ENCODE peak calls at places on chromosomes 5 and 9, in eight cellular contexts. N, Z, Y, D, A, C, M and B are unnamed samples.

GRCh38 chr5:9888517-9888916 is 258.4 kb upstream of the TAS2R1 start:
- DNase-seq in D (no peak), C (peak; percentile 96), M (peak; percentile 69), Z (peak; percentile 65), Y (peak; percentile 84), A (no peak), N (no peak), B (peak; percentile 50)

GRCh38 chr5:177431317-177432142 is 5.1 kb downstream of the GRK6 start:
- DNase-seq in Z (no peak), A (no peak), Y (no peak), C (no peak), D (no peak), M (no peak), N (no peak), B (no peak)

GRCh38 chr9:2655411-2655901 is 33.9 kb downstream of the VLDLR start:
- DNase-seq in D (peak; percentile 33), Z (peak; percentile 98), C (peak; percentile 96), N (no peak), A (no peak), Y (peak; percentile 96), M (peak; percentile 97), B (peak; percentile 93)

GRCh38 chr5:101440173-101440572 is 537.1 kb upstream of the ST8SIA4 start:
- DNase-seq in Z (no peak), C (no peak), M (no peak), D (no peak), A (no peak), Y (no peak), N (no peak), B (no peak)

GRCh38 chr9:115604831-115605483 is 487.0 kb upstream of the TNC start:
- DNase-seq in N (no peak), C (peak; percentile 98), A (no peak), M (peak; percentile 99), Z (peak; percentile 89), D (peak; percentile 26), Y (peak; percentile 96), B (peak; percentile 69)

GRCh38 chr9:10612649-10613398 is at the start of gene PTPRD:
- DNase-seq in Y (peak; percentile 24), C (peak; percentile 5), D (peak; percentile 64), A (no peak), Z (peak; percentile 64), N (peak; percentile 89), M (peak; percentile 16), B (peak; percentile 85)

GRCh38 chr9:104078596-104078995 is 15.5 kb upstream of the SMC2 start:
- DNase-seq in M (no peak), C (no peak), Z (no peak), D (no peak), A (no peak), N (no peak), Y (no peak), B (no peak)

GRCh38 chr5:95159603-95160002 is 125.3 kb downstream of the MCTP1 start:
- DNase-seq in A (no peak), Z (no peak), C (no peak), M (no peak), D (no peak), N (no peak), Y (no peak), B (no peak)

GRCh38 chr5:374631-375335 is 53.3 kb downstream of the AHRR start:
- DNase-seq in D (no peak), A (no peak), Y (no peak), Z (no peak), M (no peak), N (peak; percentile 45), C (no peak), B (no peak)

GRCh38 chr5:136598901-136599300 is 233.6 kb upstream of the TRPC7 start:
- DNase-seq in C (no peak), D (no peak), M (peak; percentile 30), Y (no peak), N (no peak), Z (peak; percentile 66), A (no peak), B (peak; percentile 30)

GRCh38 chr9:129278391-129279237 is 100.6 kb upstream of the IER5L start:
- DNase-seq in Y (peak; percentile 19), D (peak; percentile 36), M (peak; percentile 29), A (peak; percentile 9), Z (peak; percentile 88), N (peak; percentile 86), C (no peak), B (peak; percentile 96)

GRCh38 chr5:179766726-179767455 is 26.9 kb upstream of the LTC4S start:
- DNase-seq in C (no peak), A (no peak), D (no peak), Z (no peak), N (no peak), Y (no peak), M (no peak), B (no peak)

GRCh38 chr5:6812800-6813731 is 99.8 kb downstream of the TENT4A start:
- DNase-seq in A (peak; percentile 81), D (no peak), Y (peak; percentile 22), M (peak; percentile 40), C (peak; percentile 16), N (no peak), Z (peak; percentile 25), B (peak; percentile 16)

GRCh38 chr5:137754961-137755762 is 999 bp upstream of the HNRNPA0 start:
- DNase-seq in A (no peak), C (no peak), Y (no peak), N (no peak), M (no peak), D (no peak), Z (no peak), B (no peak)

GRCh38 chr9:32350682-32351081 is 33.8 kb upstream of the ACO1 start:
- DNase-seq in Y (peak; percentile 8), A (no peak), N (no peak), M (peak; percentile 28), D (peak; percentile 42), C (peak; percentile 17), Z (peak; percentile 52), B (peak; percentile 47)

GRCh38 chr9:132069046-132069898 is 10.4 kb downstream of the MED27 start:
- DNase-seq in M (no peak), N (no peak), Y (peak; percentile 89), C (peak; percentile 72), Z (peak; percentile 26), D (no peak), A (no peak), B (peak; percentile 51)

GRCh38 chr5:149027636-149028035 is 35.2 kb downstream of the SH3TC2 start:
- DNase-seq in M (no peak), D (no peak), A (no peak), Z (no peak), Y (no peak), C (no peak), N (no peak), B (no peak)

GRCh38 chr9:5999443-6000104 is 15.8 kb downstream of the RANBP6 start:
- DNase-seq in Y (no peak), N (no peak), A (no peak), Z (no peak), C (no peak), M (no peak), D (no peak), B (no peak)

GRCh38 chr9:6000955-6001354 is 14.5 kb downstream of the RANBP6 start:
- DNase-seq in D (no peak), A (no peak), C (no peak), Z (no peak), N (no peak), Y (no peak), M (no peak), B (no peak)
- H3K4me3 ChIP-seq in D (no peak overlapping the region), A (no peak overlapping the region), C (no peak overlapping the region), Z (no peak overlapping the region), N (no peak overlapping the region), Y (no peak overlapping the region), M (no peak overlapping the region), B (no peak overlapping the region)

DNA sequence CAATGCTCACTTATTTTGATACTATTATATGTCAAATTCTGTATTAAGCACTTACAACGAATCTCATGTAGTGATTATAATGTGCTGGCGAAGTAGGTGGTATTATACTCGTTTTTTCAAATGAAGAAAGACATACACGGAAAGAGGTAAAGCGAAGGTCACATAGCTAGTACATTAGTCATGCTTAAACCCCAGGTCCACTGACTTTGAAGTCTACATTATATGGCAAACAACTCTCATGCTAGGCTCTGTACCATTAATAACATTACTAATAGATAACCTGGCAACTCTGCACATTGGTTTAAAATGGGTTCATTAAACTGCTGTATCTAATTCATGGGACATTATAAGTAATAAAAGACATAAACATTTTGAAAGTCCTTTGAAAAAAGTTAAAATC is 21.3 kb downstream of the FYB1 start:
- DNase-seq in N (no peak), A (no peak), Y (peak; percentile 43), C (no peak), D (peak; percentile 84), Z (peak; percentile 89), M (no peak), B (peak; percentile 77)
- H3K4me3 ChIP-seq in N (no peak overlapping the region), A (no peak overlapping the region), Y (no peak overlapping the region), C (no peak overlapping the region), D (no peak overlapping the region), Z (no peak overlapping the region), M (no peak overlapping the region), B (no peak overlapping the region)

DNA sequence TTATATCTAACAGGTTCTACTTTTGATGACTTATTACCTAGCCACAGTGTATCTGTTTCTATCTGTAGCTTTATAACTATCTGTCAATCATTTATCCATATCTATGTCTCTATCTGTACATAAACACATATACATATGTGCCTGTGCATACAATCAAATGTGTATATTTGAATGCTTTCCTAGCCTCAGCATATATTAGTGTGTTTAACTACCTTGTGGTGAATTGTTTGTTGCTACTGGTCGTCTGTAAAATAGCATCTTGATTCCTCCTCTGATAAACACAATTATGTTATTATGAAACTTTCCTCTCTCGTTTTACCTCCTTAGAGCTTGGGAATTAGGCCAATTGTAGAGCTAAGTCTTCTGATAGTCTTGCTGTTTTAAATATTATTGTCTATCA is 44.4 kb downstream of the PARP8 start:
- DNase-seq in Y (no peak), D (no peak), N (no peak), C (no peak), Z (no peak), M (no peak), A (no peak), B (no peak)
- H3K4me3 ChIP-seq in Y (no peak overlapping the region), D (no peak overlapping the region), N (no peak overlapping the region), C (no peak overlapping the region), Z (no peak overlapping the region), M (no peak overlapping the region), A (no peak overlapping the region), B (no peak overlapping the region)

GRCh38 chr9:105873851-105874250 is 179.5 kb downstream of the TMEM38B start:
- DNase-seq in Y (no peak), M (no peak), D (no peak), C (no peak), Z (no peak), N (no peak), A (no peak), B (no peak)

DNA sequence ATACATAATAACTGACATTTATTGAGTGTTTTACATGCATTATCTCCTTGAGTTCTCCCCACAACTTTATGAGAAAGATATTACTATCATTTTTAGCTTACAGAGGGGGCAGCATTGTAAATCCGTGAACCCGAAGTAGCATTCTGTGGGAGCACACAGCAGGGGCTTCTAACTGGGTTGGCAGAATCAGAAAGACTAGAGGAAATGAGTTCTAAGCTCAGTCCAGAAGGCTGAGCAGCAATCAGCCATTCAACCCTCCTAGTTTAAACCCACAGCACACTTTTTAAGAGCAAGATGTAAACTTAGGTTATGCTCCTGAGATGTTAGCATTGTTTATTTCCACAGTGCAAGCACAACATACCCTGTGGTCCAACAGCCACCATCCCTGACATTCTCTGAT is 177.2 kb downstream of the TMEM38B start:
- DNase-seq in C (no peak), Z (no peak), Y (no peak), M (no peak), D (no peak), A (no peak), N (no peak), B (no peak)
- H3K4me3 ChIP-seq in C (no peak overlapping the region), Z (no peak overlapping the region), Y (no peak overlapping the region), M (no peak overlapping the region), D (no peak overlapping the region), A (no peak overlapping the region), N (no peak overlapping the region), B (no peak overlapping the region)

GRCh38 chr9:99509291-99509826 is 287.3 kb downstream of the SEC61B start:
- DNase-seq in M (no peak), N (no peak), A (no peak), D (no peak), Z (no peak), C (no peak), Y (no peak), B (no peak)
- H3K4me3 ChIP-seq in M (no peak overlapping the region), N (no peak overlapping the region), A (no peak overlapping the region), D (no peak overlapping the region), Z (no peak overlapping the region), C (no peak overlapping the region), Y (no peak overlapping the region), B (no peak overlapping the region)